ENCODE peak calls at places on chromosomes 3 and 15, in four cellular contexts. E is GDM1, G is heart right ventricle, R is progenitor cell of endocrine pancreas. D is an unnamed sample.

GRCh38 chr15:31145271-31145911 is 43.9 kb upstream of the TRPM1 start:
- DNase-seq in R (no peak), E (no peak), G (no peak), D (no peak)

GRCh38 chr15:84824260-84824690 is 7.1 kb downstream of the ALPK3 start:
- DNase-seq in G (peak), R (no peak), E (no peak), D (no peak)

GRCh38 chr15:60585743-60586708 is 107.1 kb upstream of the ICE2 start:
- DNase-seq in G (peak), E (peak), R (peak), D (peak)

GRCh38 chr15:79140846-79141570 is 50.4 kb upstream of the RASGRF1 start:
- DNase-seq in E (no peak), G (no peak), R (no peak), D (no peak)

GRCh38 chr15:100125627-100126231 is 216.0 kb downstream of the ADAMTS17 start:
- DNase-seq in E (no peak), G (peak), R (no peak), D (no peak)

GRCh38 chr3:180529778-180530177 is 72.2 kb upstream of the TTC14 start:
- DNase-seq in G (no peak), R (no peak), E (no peak), D (no peak)

GRCh38 chr3:48301814-48302194 is 31.7 kb downstream of the SPINK8 start:
- DNase-seq in R (no peak), E (no peak), G (peak), D (no peak)

GRCh38 chr3:186985713-186986364 is 55.5 kb downstream of the ST6GAL1 start:
- DNase-seq in R (no peak), G (no peak), E (peak), D (no peak)

GRCh38 chr15:45268135-45268534 is 16.1 kb downstream of the SLC28A2 start:
- DNase-seq in G (no peak), E (no peak), R (no peak), D (no peak)

GRCh38 chr3:138051946-138052802 is 42.2 kb downstream of the CLDN18 start:
- DNase-seq in G (peak), E (no peak), R (peak), D (no peak)

GRCh38 chr3:148360046-148360445 is 337.7 kb upstream of the AGTR1 start:
- DNase-seq in E (no peak), R (no peak), G (no peak), D (no peak)

GRCh38 chr3:68163054-68163453 is 508.6 kb upstream of the SUCLG2 start:
- DNase-seq in G (no peak), R (no peak), E (no peak), D (no peak)

GRCh38 chr3:105868450-105868744 is 415 bp downstream of the CBLB start:
- DNase-seq in G (peak), E (no peak), R (peak), D (no peak)

GRCh38 chr3:182920515-182921084 is 59.7 kb downstream of the DCUN1D1 start:
- DNase-seq in G (no peak), R (no peak), E (no peak), D (peak)

GRCh38 chr3:192253138-192253537 is 474.2 kb downstream of the FGF12 start:
- DNase-seq in G (no peak), R (no peak), E (no peak), D (no peak)

GRCh38 chr3:139670196-139670595 is 7.6 kb downstream of the NMNAT3 start:
- DNase-seq in G (no peak), R (no peak), E (no peak), D (no peak)

GRCh38 chr3:110026421-110026820 is 689.1 kb upstream of the DPPA4 start:
- DNase-seq in R (no peak), E (no peak), G (no peak), D (no peak)

GRCh38 chr3:149792485-149793270 is at the start of gene ANKUB1:
- DNase-seq in R (no peak), E (no peak), G (no peak), D (no peak)

GRCh38 chr3:171088496-171088895 is 62.0 kb upstream of the SLC2A2 start:
- DNase-seq in G (no peak), E (no peak), R (no peak), D (no peak)

GRCh38 chr3:42659451-42660130 is 6.1 kb downstream of the ZBTB47 start:
- DNase-seq in R (no peak), E (no peak), G (no peak), D (no peak)

GRCh38 chr15:69719527-69719926 is 266.9 kb downstream of the RPLP1 start:
- DNase-seq in R (no peak), G (peak), E (peak), D (no peak)

GRCh38 chr15:55196011-55196410 is 730 bp downstream of the RSL24D1 start:
- DNase-seq in R (no peak), E (no peak), G (no peak), D (no peak)

GRCh38 chr15:35043380-35044095 is 41.6 kb downstream of the NANOGP8 start:
- DNase-seq in E (no peak), R (no peak), G (no peak), D (no peak)

GRCh38 chr3:142596726-142597088 is 514 bp downstream of the PLS1 start:
- DNase-seq in R (no peak), E (no peak), G (no peak), D (no peak)

GRCh38 chr3:42957573-42957972 is 21.5 kb upstream of the GASK1A start:
- DNase-seq in E (no peak), G (no peak), R (no peak), D (no peak)

GRCh38 chr3:52530918-52531635 is 2.6 kb downstream of the NT5DC2 start:
- DNase-seq in G (peak), E (no peak), R (no peak), D (no peak)

GRCh38 chr3:123390865-123391613 is 57.9 kb downstream of the ADCY5 start:
- DNase-seq in G (no peak), E (no peak), R (no peak), D (no peak)

GRCh38 chr3:169686874-169687273 is 23.4 kb upstream of the MECOM start:
- DNase-seq in E (no peak), R (no peak), G (no peak), D (no peak)

GRCh38 chr15:60391722-60392340 is 6.0 kb downstream of the ANXA2 start:
- DNase-seq in E (no peak), R (no peak), G (no peak), D (no peak)

GRCh38 chr15:83088876-83089275 is 18.6 kb upstream of the TM6SF1 start:
- DNase-seq in G (no peak), R (no peak), E (no peak), D (no peak)

GRCh38 chr3:56683122-56683817 is at the start of gene TASOR:
- DNase-seq in R (peak), G (peak), E (peak), D (peak)

D was measured in CMK.